ENCODE peak calls at places on chromosomes 4 and X, in four cellular contexts. F is naive thymus-derived CD4-positive, alpha-beta T cell; U is G401; X is stimulated activated effector memory CD8-positive, alpha-beta T cell treated with anti-CD3 and anti-CD28 coated beads, Interleukin-12 subunit alpha, Interleukin-12 subunit beta, amount 100 ng/mL, for 72 hours. L is an unnamed sample.
A peak's percentile ranks its signal among the peaks of the same experiment; 100 is the strongest.

GRCh38 chrX:40784516-40785151 is 49.3 kb upstream of the MED14 start:
- DNase-seq in F (no peak), U (no peak), X (no peak), L (no peak)

GRCh38 chr4:116099596-116099995 is 985.8 kb downstream of the TRAM1L1 start:
- DNase-seq in F (no peak), U (no peak), X (no peak), L (no peak)

GRCh38 chr4:144280688-144281087 is 140.2 kb upstream of the GYPA start:
- DNase-seq in F (no peak), U (no peak), X (no peak), L (no peak)

GRCh38 chr4:105807496-105807895 is 87.8 kb upstream of the NPNT start:
- DNase-seq in F (no peak), U (no peak), X (no peak), L (no peak)

GRCh38 chrX:137916090-137916746 is 350.3 kb downstream of the ZIC3 start:
- DNase-seq in F (no peak), U (no peak), X (no peak), L (no peak)

GRCh38 chr4:159766241-159766640 is 663.4 kb downstream of the RAPGEF2 start:
- DNase-seq in F (no peak), U (no peak), X (no peak), L (no peak)

GRCh38 chr4:73606465-73606974 is 13.7 kb downstream of the RASSF6 start:
- DNase-seq in F (no peak), U (no peak), X (no peak), L (no peak)

GRCh38 chr4:147831452-147832192 is 99.7 kb downstream of the ARHGAP10 start:
- DNase-seq in F (no peak), U (no peak), X (no peak), L (no peak)

GRCh38 chr4:182280439-182281111 is 37.4 kb downstream of the TENM3 start:
- DNase-seq in F (no peak), U (no peak), X (no peak), L (no peak)

GRCh38 chrX:45140812-45141211 is 59.9 kb downstream of the DIPK2B start:
- DNase-seq in F (no peak), U (no peak), X (no peak), L (no peak)

GRCh38 chrX:1151378-1152077 is 60.9 kb downstream of the CRLF2 start:
- DNase-seq in F (no peak), U (no peak), X (no peak), L (no peak)

GRCh38 chr4:89221175-89221867 is 86.3 kb downstream of the GPRIN3 start:
- DNase-seq in F (no peak), U (no peak), X (no peak), L (no peak)

GRCh38 chrX:44025611-44026010 is 52.4 kb upstream of the NDP start:
- DNase-seq in F (no peak), U (no peak), X (no peak), L (no peak)

GRCh38 chrX:70481871-70482270 is 37.2 kb downstream of the DLG3 start:
- DNase-seq in F (no peak), U (no peak), X (no peak), L (no peak)

GRCh38 chrX:31572396-31572795 is 500.6 kb upstream of the FTHL17 start:
- DNase-seq in F (no peak), U (no peak), X (no peak), L (no peak)

GRCh38 chrX:109352121-109352556 is 129.7 kb downstream of the GUCY2F start:
- DNase-seq in F (no peak), U (no peak), X (no peak), L (no peak)

GRCh38 chr4:87844476-87844875 is 11.7 kb downstream of the MEPE start:
- DNase-seq in F (no peak), U (no peak), X (no peak), L (no peak)

GRCh38 chr4:108166441-108167315 is 2.1 kb downstream of the LEF1 start:
- DNase-seq in F (peak; percentile 70), U (no peak), X (peak; percentile 20), L (peak; percentile 57)

GRCh38 chrX:26783512-26784225 is 567.7 kb downstream of the MAGEB5 start:
- DNase-seq in F (no peak), U (peak; percentile 0), X (no peak), L (no peak)

GRCh38 chr4:30461218-30461617 is 259.0 kb upstream of the PCDH7 start:
- DNase-seq in F (no peak), U (no peak), X (no peak), L (no peak)

GRCh38 chr4:108979754-108980153 is 216.9 kb upstream of the ETNPPL start:
- DNase-seq in F (no peak), U (no peak), X (no peak), L (no peak)

GRCh38 chr4:39970559-39971270 is 7.0 kb downstream of the PDS5A start:
- DNase-seq in F (no peak), U (no peak), X (no peak), L (no peak)

GRCh38 chrX:119984652-119985051 is 41.1 kb upstream of the NKAP start:
- DNase-seq in F (no peak), U (no peak), X (no peak), L (no peak)

GRCh38 chr4:87078987-87079469 is 141.4 kb downstream of the KLHL8 start:
- DNase-seq in F (no peak), U (peak; percentile 79), X (no peak), L (no peak)

GRCh38 chr4:78297075-78297815 is 240.1 kb downstream of the FRAS1 start:
- DNase-seq in F (no peak), U (no peak), X (no peak), L (no peak)

GRCh38 chrX:104921606-104922205 is 298.8 kb downstream of the TEX13A start:
- DNase-seq in F (no peak), U (no peak), X (no peak), L (no peak)

GRCh38 chrX:17226736-17227135 is 148.3 kb upstream of the NHS start:
- DNase-seq in F (no peak), U (no peak), X (no peak), L (no peak)

GRCh38 chr4:74316397-74316796 is 8.1 kb downstream of the EPGN start:
- DNase-seq in F (no peak), U (no peak), X (no peak), L (no peak)

GRCh38 chr4:186889876-186890643 is 166.4 kb upstream of the FAT1 start:
- DNase-seq in F (no peak), U (no peak), X (no peak), L (no peak)

GRCh38 chrX:135707880-135708279 is 5.6 kb upstream of the CT45A1 start:
- DNase-seq in F (peak; percentile 1), U (peak; percentile 12), X (peak; percentile 5), L (no peak)

GRCh38 chr4:17347445-17347844 is 164.4 kb downstream of the QDPR start:
- DNase-seq in F (peak; percentile 14), U (peak; percentile 5), X (no peak), L (peak; percentile 30)

GRCh38 chr4:74543247-74543670 is 98.3 kb downstream of the AREG start:
- DNase-seq in F (peak; percentile 21), U (no peak), X (no peak), L (no peak)

GRCh38 chr4:86036729-86037128 is 323.1 kb downstream of the MAPK10 start:
- DNase-seq in F (no peak), U (no peak), X (no peak), L (no peak)

GRCh38 chr4:92304636-92305035 is 870 bp downstream of the GRID2 start:
- DNase-seq in F (no peak), U (peak; percentile 59), X (no peak), L (no peak)

GRCh38 chr4:52173470-52174055 is 122.5 kb downstream of the SPATA18 start:
- DNase-seq in F (no peak), U (no peak), X (no peak), L (no peak)

GRCh38 chr4:129092636-129093172 is 635 bp downstream of the SCLT1 start:
- DNase-seq in F (no peak), U (peak; percentile 50), X (no peak), L (no peak)

L was measured in CD4-positive, alpha-beta memory T cell.